ENCODE peak calls at places on chromosomes 4 and X, in five cellular contexts. R is A549, V is GM12878, T is K562, C is GM23338. Q is an unnamed sample.

GRCh38 chrX:101977091-101977490 is 45.3 kb upstream of the ZMAT1 start:
- DNase-seq in R (no peak), T (no peak), C (no peak), V (no peak), Q (no peak)

GRCh38 chrX:20361890-20362262 is 95.2 kb upstream of the RPS6KA3 start:
- DNase-seq in V (no peak), R (peak), T (no peak), C (no peak), Q (peak)

GRCh38 chrX:122220644-122221373 is 963.3 kb upstream of the GRIA3 start:
- DNase-seq in C (peak), V (no peak), R (no peak), T (no peak), Q (no peak)

GRCh38 chr4:117983541-117984451 is 50.5 kb upstream of the NDST3 start:
- DNase-seq in R (no peak), T (no peak), V (no peak), C (no peak), Q (no peak)

GRCh38 chr4:72568959-72569718 is at the start of gene ADAMTS3:
- DNase-seq in T (peak), V (no peak), C (peak), R (peak), Q (no peak)

GRCh38 chr4:184911310-184911709 is 85.5 kb upstream of the ACSL1 start:
- DNase-seq in V (no peak), C (no peak), T (no peak), R (no peak), Q (no peak)

GRCh38 chr4:36399762-36400353 is 118.4 kb downstream of the DTHD1 start:
- DNase-seq in R (no peak), T (no peak), C (peak), V (peak), Q (peak)

GRCh38 chr4:78343682-78344081 is 207.9 kb upstream of the ANXA3 start:
- DNase-seq in R (no peak), C (no peak), T (no peak), V (no peak), Q (no peak)

GRCh38 chr4:137601924-137602323 is 69.6 kb upstream of the PCDH18 start:
- DNase-seq in V (no peak), R (no peak), C (no peak), T (no peak), Q (no peak)

GRCh38 chr4:172143605-172144314 is 330.6 kb downstream of the GALNTL6 start:
- DNase-seq in R (no peak), V (no peak), C (no peak), T (peak), Q (no peak)

GRCh38 chrX:2595258-2595657 is 94.5 kb upstream of the DHRSX start:
- DNase-seq in C (no peak), T (no peak), V (no peak), R (no peak), Q (no peak)

GRCh38 chrX:154516655-154517100 is 646 bp upstream of the FAM3A start:
- DNase-seq in T (no peak), C (peak), R (no peak), V (no peak), Q (no peak)

GRCh38 chr4:30536231-30536630 is 183.9 kb upstream of the PCDH7 start:
- DNase-seq in T (no peak), R (no peak), C (no peak), V (no peak), Q (no peak)

GRCh38 chr4:168637872-168638756 is 141.3 kb downstream of the PALLD start:
- DNase-seq in T (no peak), R (no peak), C (no peak), V (no peak), Q (no peak)

GRCh38 chrX:21004835-21005234 is 369.4 kb upstream of the CNKSR2 start:
- DNase-seq in C (no peak), T (no peak), V (no peak), R (peak), Q (no peak)

GRCh38 chr4:179867300-179867878 is 2375.8 kb upstream of the TENM3 start:
- DNase-seq in R (peak), V (peak), C (peak), T (peak), Q (peak)

GRCh38 chr4:181858746-181859145 is 384.5 kb upstream of the TENM3 start:
- DNase-seq in V (no peak), T (no peak), R (no peak), C (no peak), Q (no peak)

GRCh38 chr4:153204247-153205027 is at the start of gene TRIM2:
- DNase-seq in T (peak), C (peak), R (no peak), V (no peak), Q (peak)

GRCh38 chr4:163554870-163555465 is 60.5 kb downstream of the TMA16 start:
- DNase-seq in R (no peak), V (no peak), C (peak), T (no peak), Q (no peak)

GRCh38 chr4:184007891-184008290 is 102.8 kb downstream of the STOX2 start:
- DNase-seq in R (no peak), C (no peak), V (no peak), T (no peak), Q (no peak)

GRCh38 chr4:76250962-76251361 is 559 bp upstream of the FAM47E start:
- DNase-seq in R (peak), T (no peak), V (no peak), C (peak), Q (no peak)

GRCh38 chr4:173057906-173058305 is 110.7 kb upstream of the GALNT7 start:
- DNase-seq in C (no peak), V (no peak), R (no peak), T (no peak), Q (no peak)

GRCh38 chrX:152929898-152930297 is 32.0 kb downstream of the ZNF185 start:
- DNase-seq in C (no peak), V (no peak), R (no peak), T (no peak), Q (no peak)

GRCh38 chr4:173121044-173121685 is 47.4 kb upstream of the GALNT7 start:
- DNase-seq in V (peak), T (peak), R (no peak), C (peak), Q (no peak)

GRCh38 chr4:39526283-39526682 is 956 bp downstream of the UGDH start:
- DNase-seq in C (no peak), T (peak), V (no peak), R (no peak), Q (no peak)

GRCh38 chr4:68904786-68905185 is 46.8 kb downstream of the UGT2A3 start:
- DNase-seq in C (peak), T (peak), V (peak), R (no peak), Q (peak)

GRCh38 chr4:157320092-157320491 is 99.6 kb downstream of the GRIA2 start:
- DNase-seq in C (no peak), R (no peak), V (no peak), T (no peak), Q (no peak)

GRCh38 chr4:157314906-157315305 is 94.4 kb downstream of the GRIA2 start:
- DNase-seq in R (no peak), C (no peak), T (no peak), V (no peak), Q (no peak)

GRCh38 chr4:157312702-157313101 is 92.2 kb downstream of the GRIA2 start:
- DNase-seq in V (no peak), C (no peak), R (no peak), T (no peak), Q (no peak)

GRCh38 chr4:157315968-157316367 is 95.4 kb downstream of the GRIA2 start:
- DNase-seq in V (no peak), R (no peak), T (no peak), C (no peak), Q (no peak)
- TF ChIP-seq JUNB in V (no peak), R (no peak), T (no peak), C (no peak), Q (no peak)

GRCh38 chrX:95056901-95057300 is 1382.9 kb downstream of the FAM133A start:
- DNase-seq in R (no peak), V (no peak), C (peak), T (no peak), Q (no peak)
- TF ChIP-seq JUNB in R (no peak), V (no peak), C (no peak), T (no peak), Q (no peak)

GRCh38 chr4:94507708-94508107 is 56.0 kb downstream of the PDLIM5 start:
- DNase-seq in V (no peak), R (no peak), T (peak), C (no peak), Q (peak)
- TF ChIP-seq JUNB in V (peak), R (peak), T (no peak), C (no peak), Q (no peak)

GRCh38 chr4:829291-829690 is 3.4 kb upstream of the CPLX1 start:
- DNase-seq in R (no peak), C (no peak), V (no peak), T (no peak), Q (no peak)
- TF ChIP-seq JUNB in R (no peak), C (no peak), V (no peak), T (no peak), Q (no peak)

GRCh38 chr4:174425669-174426068 is 96.6 kb downstream of the HPGD start:
- DNase-seq in V (no peak), T (no peak), C (no peak), R (no peak), Q (no peak)

GRCh38 chr4:174434455-174434854 is 87.8 kb downstream of the HPGD start:
- DNase-seq in V (no peak), T (no peak), R (no peak), C (peak), Q (no peak)

GRCh38 chr4:174427562-174428140 is 94.6 kb downstream of the HPGD start:
- DNase-seq in T (no peak), V (no peak), R (no peak), C (no peak), Q (no peak)

GRCh38 chr4:174429701-174430100 is 92.6 kb downstream of the HPGD start:
- DNase-seq in T (no peak), R (no peak), C (no peak), V (no peak), Q (no peak)
- TF ChIP-seq JUNB in T (no peak), R (no peak), C (no peak), V (no peak), Q (no peak)

DNA sequence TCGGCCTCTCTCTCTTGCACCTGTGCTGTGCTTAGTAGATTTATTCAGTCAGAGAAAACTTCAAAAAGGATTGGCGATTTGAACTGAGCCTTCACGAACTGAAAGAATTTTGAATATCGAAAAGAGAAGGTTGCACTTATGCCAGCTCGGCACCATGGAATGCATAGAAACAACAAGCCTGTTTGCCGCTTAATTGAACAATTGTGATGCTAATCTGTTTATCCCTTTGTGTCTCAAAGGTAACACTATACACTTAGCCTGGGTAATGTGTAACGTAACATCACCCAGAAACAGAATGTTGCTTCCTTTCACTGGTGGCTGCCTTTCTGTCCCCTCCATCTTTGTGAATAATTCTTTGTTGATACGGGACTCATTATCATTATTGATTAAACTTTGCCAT is 400.4 kb downstream of the RAPGEF2 start:
- DNase-seq in R (no peak), T (no peak), V (no peak), C (peak), Q (no peak)
- TF ChIP-seq JUNB in R (no peak), T (no peak), V (no peak), C (no peak), Q (no peak)

DNA sequence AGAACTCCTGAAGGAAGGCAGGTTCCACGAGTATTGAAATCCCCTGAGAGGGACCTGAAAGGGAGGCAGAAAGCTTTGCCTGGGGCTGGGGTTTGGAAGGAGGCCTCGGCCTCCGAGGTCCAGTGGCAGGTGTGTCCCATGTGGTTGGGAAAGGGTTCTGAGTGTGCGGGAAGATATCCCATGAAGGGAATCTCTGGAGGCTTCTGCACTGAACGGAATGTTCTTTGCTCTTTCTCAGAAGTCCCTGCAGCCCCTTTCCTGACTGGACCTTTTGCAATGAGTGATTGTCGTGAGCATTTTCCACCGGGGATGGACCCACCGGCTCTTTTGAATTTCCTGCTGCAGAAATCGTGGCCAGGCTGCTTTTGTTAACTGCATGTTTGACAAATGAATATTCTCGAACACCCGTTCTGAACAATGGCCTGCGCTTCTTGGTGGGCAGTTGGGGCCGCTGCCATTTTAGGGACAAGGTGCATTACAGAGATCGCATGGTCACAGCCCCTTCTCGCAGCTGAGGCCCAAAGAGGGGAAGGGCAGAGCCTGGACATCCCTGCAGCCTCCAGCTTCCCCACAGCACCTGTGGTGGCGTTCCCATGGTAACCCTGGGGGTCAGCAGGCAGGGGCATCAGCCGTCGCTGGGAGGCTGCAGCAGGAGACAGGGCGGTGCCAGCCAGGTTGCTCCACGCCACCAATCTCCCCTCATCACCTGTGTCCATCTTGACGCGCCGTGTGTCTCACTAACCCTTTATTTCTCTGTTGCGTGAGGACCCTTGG is 18.3 kb upstream of the HTRA3 start:
- DNase-seq in T (no peak), V (no peak), R (no peak), C (no peak), Q (no peak)
- TF ChIP-seq JUNB in T (no peak), V (no peak), R (no peak), C (no peak), Q (no peak)

GRCh38 chr4:175339100-175339707 is 421.0 kb downstream of the ADAM29 start:
- DNase-seq in V (no peak), T (no peak), C (no peak), R (no peak), Q (no peak)
- TF ChIP-seq JUNB in V (no peak), T (no peak), C (no peak), R (no peak), Q (no peak)